ENCODE peak calls at places on chromosomes 4 and X, in six cellular contexts. H is uterus, K is prostate gland, R is hepatocyte, J is right lobe of liver, N is left ventricle myocardium inferior. Z is an unnamed sample.

GRCh38 chr4:89829470-89830138 is 7.4 kb downstream of the SNCA start:
- DNase-seq in H (no peak), K (no peak), R (no peak), J (no peak), N (no peak), Z (no peak)

GRCh38 chrX:106774981-106775380 is 27.5 kb upstream of the TBC1D8B start:
- DNase-seq in H (no peak), K (no peak), R (no peak), J (no peak), N (no peak), Z (no peak)

GRCh38 chr4:1241466-1241935 is 7.4 kb downstream of the CTBP1 start:
- DNase-seq in H (no peak), K (no peak), R (no peak), J (no peak), N (peak; percentile 13), Z (peak; percentile 57)

GRCh38 chr4:41458689-41459088 is 79.3 kb upstream of the LIMCH1 start:
- DNase-seq in H (no peak), K (no peak), R (no peak), J (no peak), N (no peak), Z (no peak)

GRCh38 chrX:17374619-17375360 is at the start of gene NHS:
- DNase-seq in H (peak; percentile 69), K (peak; percentile 50), R (peak; percentile 83), J (peak; percentile 37), N (peak; percentile 62), Z (peak; percentile 81)

GRCh38 chr4:150305995-150306394 is 227.8 kb downstream of the DCLK2 start:
- DNase-seq in H (no peak), K (no peak), R (no peak), J (no peak), N (no peak), Z (no peak)

GRCh38 chr4:150080335-150080734 is 2.1 kb downstream of the DCLK2 start:
- DNase-seq in H (no peak), K (no peak), R (no peak), J (no peak), N (no peak), Z (no peak)

GRCh38 chrX:111407948-111408347 is 4.0 kb downstream of the DCX start:
- DNase-seq in H (no peak), K (no peak), R (no peak), J (no peak), N (no peak), Z (no peak)

GRCh38 chr4:126737899-126738526 is 894.7 kb upstream of the INTU start:
- DNase-seq in H (no peak), K (no peak), R (no peak), J (no peak), N (no peak), Z (no peak)

GRCh38 chrX:12113321-12113720 is 25.0 kb upstream of the FRMPD4 start:
- DNase-seq in H (no peak), K (no peak), R (no peak), J (no peak), N (no peak), Z (no peak)

GRCh38 chrX:12494400-12495138 is 296.6 kb upstream of the PRPS2 start:
- DNase-seq in H (no peak), K (no peak), R (no peak), J (no peak), N (no peak), Z (no peak)

GRCh38 chr4:7918981-7919380 is 20.7 kb downstream of the AFAP1 start:
- DNase-seq in H (no peak), K (no peak), R (no peak), J (no peak), N (no peak), Z (no peak)

GRCh38 chr4:44118971-44119680 is 329.5 kb downstream of the KCTD8 start:
- DNase-seq in H (no peak), K (no peak), R (no peak), J (no peak), N (no peak), Z (no peak)

GRCh38 chr4:7365472-7366179 is 69.1 kb downstream of the PSAPL1 start:
- DNase-seq in H (no peak), K (peak; percentile 88), R (no peak), J (no peak), N (peak; percentile 53), Z (no peak)

GRCh38 chrX:106972896-106973295 is 27.1 kb downstream of the MORC4 start:
- DNase-seq in H (no peak), K (no peak), R (no peak), J (no peak), N (no peak), Z (no peak)

GRCh38 chrX:6678313-6678712 is 143.4 kb upstream of the VCX3A start:
- DNase-seq in H (no peak), K (no peak), R (peak; percentile 4), J (no peak), N (no peak), Z (no peak)

GRCh38 chrX:115957862-115958490 is 212.6 kb upstream of the AGTR2 start:
- DNase-seq in H (no peak), K (no peak), R (no peak), J (no peak), N (no peak), Z (no peak)

GRCh38 chrX:123962006-123962485 is 540 bp downstream of the STAG2 start:
- DNase-seq in H (no peak), K (no peak), R (no peak), J (no peak), N (no peak), Z (no peak)

GRCh38 chr4:39542633-39543393 is 15.6 kb upstream of the UGDH start:
- DNase-seq in H (no peak), K (no peak), R (no peak), J (no peak), N (no peak), Z (no peak)

GRCh38 chrX:25601323-25601722 is 536.8 kb upstream of the MAGEB18 start:
- DNase-seq in H (no peak), K (no peak), R (no peak), J (no peak), N (no peak), Z (no peak)

GRCh38 chr4:172985552-172985951 is 183.1 kb upstream of the GALNT7 start:
- DNase-seq in H (no peak), K (no peak), R (no peak), J (no peak), N (no peak), Z (no peak)

DNA sequence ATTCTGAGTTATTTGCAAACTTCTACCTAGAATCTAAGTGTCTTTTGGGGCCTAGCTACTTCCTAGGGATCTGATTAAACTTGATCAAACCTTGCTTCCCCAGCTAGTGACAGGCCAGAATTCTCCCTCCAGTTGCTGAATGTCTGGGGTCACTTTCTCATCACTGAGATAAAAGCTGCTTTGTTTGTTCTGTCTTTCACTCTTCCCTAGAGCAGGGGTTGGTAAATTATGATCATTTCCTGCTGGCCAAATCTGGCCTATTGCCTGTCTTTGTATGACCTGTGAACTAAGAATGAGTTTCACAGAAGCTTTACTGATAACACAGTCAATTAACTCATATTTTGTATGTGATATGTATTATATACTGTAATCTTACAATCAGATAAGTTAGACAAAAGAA is 157.8 kb upstream of the AADAT start:
- DNase-seq in H (no peak), K (no peak), R (no peak), J (no peak), N (no peak), Z (no peak)
- H3K27ac ChIP-seq in H (no peak overlapping the region), K (no peak overlapping the region), R (peak overlapping the region; percentile 3), J (no peak overlapping the region), N (no peak overlapping the region), Z (no peak overlapping the region)

DNA sequence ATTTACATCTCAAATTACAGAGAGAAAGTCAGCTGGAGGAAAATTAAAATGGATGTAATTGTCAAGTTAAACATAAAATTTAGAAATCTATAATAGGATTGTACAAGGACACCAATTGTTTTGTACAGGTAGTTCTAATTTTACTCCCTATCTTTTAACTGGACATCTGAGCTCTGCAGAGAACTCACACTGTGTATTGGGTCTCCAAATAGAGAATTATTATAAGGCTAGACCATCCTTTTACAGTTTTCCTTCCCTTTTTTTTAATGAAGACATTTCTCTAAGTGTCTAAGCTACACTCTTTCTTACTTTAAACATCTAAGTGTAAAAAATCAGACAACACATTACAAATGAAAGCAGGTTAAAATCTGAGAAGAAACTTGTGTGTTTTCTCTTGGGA is 78.4 kb upstream of the GC start:
- DNase-seq in H (no peak), K (no peak), R (no peak), J (no peak), N (no peak), Z (no peak)
- H3K9me3 ChIP-seq in H (no peaks in the 10 kb centered on the region), K (no peaks in the 10 kb centered on the region), R (peaks cover 8% of the 10 kb centered on the region), J (peaks cover 6% of the 10 kb centered on the region), N (peaks cover 54% of the 10 kb centered on the region), Z (peaks cover 2% of the 10 kb centered on the region)

DNA sequence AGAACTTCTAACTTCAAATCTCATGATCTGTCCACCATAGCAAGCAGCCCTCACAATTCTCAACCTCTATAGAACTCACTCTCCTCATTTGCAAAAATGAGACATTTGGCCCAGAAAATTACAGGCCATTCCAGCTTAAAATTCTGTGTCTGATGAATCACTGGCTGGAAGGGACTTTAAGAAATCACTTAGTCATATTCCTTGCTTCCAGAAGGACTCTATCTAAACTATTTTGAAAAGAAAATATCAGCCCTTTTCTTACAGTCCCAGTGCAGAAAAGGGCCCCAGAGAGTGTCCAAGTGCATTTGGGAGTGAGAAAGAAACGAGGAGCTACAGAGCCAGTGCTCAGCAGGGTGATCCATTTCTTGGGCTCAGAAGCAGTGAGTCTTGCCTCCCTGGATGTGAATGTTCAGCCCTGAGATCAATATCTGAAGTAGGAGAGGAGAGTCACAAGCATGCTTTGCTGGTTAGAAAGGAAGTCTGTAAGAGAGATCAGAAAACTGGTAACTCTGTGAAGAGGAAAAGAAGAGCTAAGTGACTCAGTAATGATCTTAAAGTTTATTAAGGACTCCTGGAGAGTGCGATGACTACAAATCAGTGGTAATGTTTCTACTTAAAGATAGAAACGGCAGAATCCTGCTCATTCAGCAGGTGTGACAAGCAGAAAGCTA is 139.8 kb downstream of the PALLD start:
- DNase-seq in H (no peak), K (no peak), R (no peak), J (no peak), N (no peak), Z (no peak)
- H3K4me1 ChIP-seq in H (peaks cover 5% of the 10 kb centered on the region), K (no peaks in the 10 kb centered on the region), R (peaks cover 20% of the 10 kb centered on the region), J (no peaks in the 10 kb centered on the region), N (peaks cover 73% of the 10 kb centered on the region), Z (peaks cover 1% of the 10 kb centered on the region)

GRCh38 chr4:99965173-99965572 is 15.1 kb upstream of the H2AZ1 start:
- DNase-seq in H (no peak), K (no peak), R (no peak), J (no peak), N (no peak), Z (no peak)

GRCh38 chr4:99965674-99966350 is 15.7 kb upstream of the H2AZ1 start:
- DNase-seq in H (no peak), K (no peak), R (no peak), J (no peak), N (no peak), Z (no peak)

GRCh38 chr4:99960648-99961047 is 10.6 kb upstream of the H2AZ1 start:
- DNase-seq in H (no peak), K (no peak), R (no peak), J (no peak), N (no peak), Z (no peak)
- H3K27ac ChIP-seq in H (no peak overlapping the region), K (no peak overlapping the region), R (no peak overlapping the region), J (no peak overlapping the region), N (no peak overlapping the region), Z (no peak overlapping the region)

GRCh38 chr4:19675172-19675811 is 576.4 kb upstream of the SLIT2 start:
- DNase-seq in H (no peak), K (no peak), R (no peak), J (no peak), N (no peak), Z (no peak)
- H3K9me3 ChIP-seq in H (no peaks in the 10 kb centered on the region), K (no peaks in the 10 kb centered on the region), R (no peaks in the 10 kb centered on the region), J (no peaks in the 10 kb centered on the region), N (peaks cover 25% of the 10 kb centered on the region), Z (no peaks in the 10 kb centered on the region)

GRCh38 chrX:54182194-54182863 is 725 bp downstream of the FAM120C start:
- DNase-seq in H (peak; percentile 62), K (peak; percentile 36), R (peak; percentile 46), J (peak; percentile 74), N (peak; percentile 55), Z (peak; percentile 76)
- H3K4me1 ChIP-seq in H (no peaks in the 10 kb centered on the region), K (no peaks in the 10 kb centered on the region), R (peaks cover 20% of the 10 kb centered on the region), J (no peaks in the 10 kb centered on the region), N (peaks cover 49% of the 10 kb centered on the region), Z (no peaks in the 10 kb centered on the region)